ENCODE peak calls at places on chromosomes 11 and 22, in six cellular contexts. N, E, B, P, R and X are unnamed samples. For H3K36me3 and H3K4me1, the result is how much of the 10 kb centered on the place peaks cover.

GRCh38 chr22:24244144-24244787 is 616 bp downstream of the GGT5 start:
- DNase-seq in N (no peak), E (no peak), B (no peak), P (peak), R (no peak), X (peak)

GRCh38 chr11:109940816-109941215 is 152.4 kb upstream of the ZC3H12C start:
- DNase-seq in N (no peak), E (no peak), B (no peak), P (no peak), R (peak), X (no peak)

GRCh38 chr11:19820100-19820499 is 107.5 kb downstream of the NAV2 start:
- DNase-seq in N (no peak), E (no peak), B (no peak), P (no peak), R (no peak), X (no peak)

GRCh38 chr11:126925321-126926093 is 75.1 kb downstream of the KIRREL3 start:
- DNase-seq in N (no peak), E (no peak), B (no peak), P (no peak), R (peak), X (no peak)

GRCh38 chr11:74847895-74848294 is 99.2 kb downstream of the RNF169 start:
- DNase-seq in N (no peak), E (no peak), B (no peak), P (no peak), R (no peak), X (no peak)

GRCh38 chr11:46352063-46352841 is 5.0 kb downstream of the DGKZ start:
- DNase-seq in N (no peak), E (no peak), B (no peak), P (peak), R (peak), X (no peak)

GRCh38 chr22:32202539-32203180 is 2.2 kb downstream of the RFPL2 start:
- DNase-seq in N (peak), E (peak), B (peak), P (peak), R (peak), X (no peak)

GRCh38 chr22:21702700-21703683 is 32.6 kb downstream of the YPEL1 start:
- DNase-seq in N (no peak), E (no peak), B (no peak), P (no peak), R (no peak), X (no peak)

GRCh38 chr11:17734986-17735822 is 623 bp downstream of the KCNC1 start:
- DNase-seq in N (peak), E (peak), B (peak), P (peak), R (peak), X (no peak)

GRCh38 chr22:17601031-17601430 is 27.5 kb downstream of the ATP6V1E1 start:
- DNase-seq in N (no peak), E (no peak), B (no peak), P (no peak), R (no peak), X (no peak)

GRCh38 chr22:17597217-17597616 is 31.3 kb downstream of the ATP6V1E1 start:
- DNase-seq in N (no peak), E (no peak), B (no peak), P (no peak), R (no peak), X (no peak)

GRCh38 chr22:17596226-17596625 is 32.3 kb downstream of the ATP6V1E1 start:
- DNase-seq in N (no peak), E (no peak), B (peak), P (no peak), R (no peak), X (no peak)

DNA sequence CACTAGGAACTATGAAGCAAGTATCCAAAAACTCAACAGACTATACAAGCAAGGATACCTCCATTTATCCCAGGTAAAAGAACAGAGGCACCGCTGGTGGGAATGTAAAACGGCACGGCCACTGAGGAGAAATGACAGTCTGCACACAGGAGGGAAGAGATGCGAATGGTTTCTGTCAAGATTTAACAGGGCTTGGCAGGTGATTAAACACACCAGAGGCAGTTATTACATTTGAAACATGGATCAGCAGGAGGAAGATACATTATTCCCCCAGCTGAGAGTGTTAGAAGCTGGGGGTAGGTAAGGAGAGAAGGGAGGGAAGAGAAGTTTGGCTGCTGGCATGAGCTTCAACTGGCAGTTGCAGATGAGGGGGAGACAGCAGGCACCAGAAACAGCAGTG is 30.2 kb downstream of the ATP6V1E1 start:
- DNase-seq in N (no peak), E (no peak), B (no peak), P (no peak), R (no peak), X (no peak)
- H3K36me3 ChIP-seq in N (under half), E (under half), B (under half), P (half or more), R (under half), X (half or more)

GRCh38 chr11:72743321-72744221 is 8.6 kb downstream of the ARAP1 start:
- DNase-seq in N (no peak), E (no peak), B (peak), P (no peak), R (no peak), X (no peak)
- H3K4me1 ChIP-seq in N (under half), E (under half), B (half or more), P (under half), R (under half), X (under half)

DNA sequence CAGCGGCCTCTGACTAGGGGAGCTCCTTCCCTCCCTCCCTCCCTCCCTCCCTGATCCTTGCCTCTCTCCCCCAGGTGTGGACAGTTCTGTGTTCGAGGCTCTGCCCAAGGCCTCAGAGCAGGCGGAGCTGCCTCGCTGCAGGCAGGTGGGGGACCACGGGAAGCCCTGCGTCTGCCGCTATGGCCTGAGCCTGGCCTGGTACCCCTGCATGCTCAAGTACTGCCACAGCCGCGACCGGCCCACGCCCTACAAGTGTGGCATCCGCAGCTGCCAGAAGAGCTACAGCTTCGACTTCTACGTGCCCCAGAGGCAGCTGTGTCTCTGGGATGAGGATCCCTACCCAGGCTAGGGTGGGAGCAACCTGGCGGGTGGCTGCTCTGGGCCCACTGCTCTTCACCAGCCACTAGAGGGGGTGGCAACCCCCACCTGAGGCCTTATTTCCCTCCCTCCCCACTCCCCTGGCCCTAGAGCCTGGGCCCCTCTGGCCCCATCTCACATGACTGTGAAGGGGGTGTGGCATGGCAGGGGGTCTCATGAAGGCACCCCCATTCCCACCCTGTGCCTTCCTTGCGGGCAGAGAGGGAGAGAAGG is 11.1 kb upstream of the POU2F3 start:
- DNase-seq in N (no peak), E (no peak), B (no peak), P (no peak), R (no peak), X (no peak)
- TF ChIP-seq CTCF in N (no peak), E (peak), B (no peak), P (peak), R (peak), X (no peak)

GRCh38 chr11:63504054-63504453 is 1.8 kb upstream of the LGALS12 start:
- DNase-seq in N (no peak), E (no peak), B (no peak), P (no peak), R (no peak), X (no peak)

GRCh38 chr11:63504933-63505586 is 824 bp upstream of the LGALS12 start:
- DNase-seq in N (no peak), E (peak), B (no peak), P (no peak), R (no peak), X (no peak)

GRCh38 chr11:63508009-63508408 is 2.1 kb downstream of the LGALS12 start:
- DNase-seq in N (peak), E (peak), B (peak), P (peak), R (no peak), X (no peak)

GRCh38 chr11:63503492-63503891 is 2.4 kb upstream of the LGALS12 start:
- DNase-seq in N (no peak), E (peak), B (no peak), P (no peak), R (no peak), X (no peak)

GRCh38 chr11:63505857-63506528 is at the start of gene LGALS12:
- DNase-seq in N (no peak), E (peak), B (no peak), P (no peak), R (no peak), X (no peak)
- H3K36me3 ChIP-seq in N (under half), E (under half), B (under half), P (under half), R (under half), X (under half)

DNA sequence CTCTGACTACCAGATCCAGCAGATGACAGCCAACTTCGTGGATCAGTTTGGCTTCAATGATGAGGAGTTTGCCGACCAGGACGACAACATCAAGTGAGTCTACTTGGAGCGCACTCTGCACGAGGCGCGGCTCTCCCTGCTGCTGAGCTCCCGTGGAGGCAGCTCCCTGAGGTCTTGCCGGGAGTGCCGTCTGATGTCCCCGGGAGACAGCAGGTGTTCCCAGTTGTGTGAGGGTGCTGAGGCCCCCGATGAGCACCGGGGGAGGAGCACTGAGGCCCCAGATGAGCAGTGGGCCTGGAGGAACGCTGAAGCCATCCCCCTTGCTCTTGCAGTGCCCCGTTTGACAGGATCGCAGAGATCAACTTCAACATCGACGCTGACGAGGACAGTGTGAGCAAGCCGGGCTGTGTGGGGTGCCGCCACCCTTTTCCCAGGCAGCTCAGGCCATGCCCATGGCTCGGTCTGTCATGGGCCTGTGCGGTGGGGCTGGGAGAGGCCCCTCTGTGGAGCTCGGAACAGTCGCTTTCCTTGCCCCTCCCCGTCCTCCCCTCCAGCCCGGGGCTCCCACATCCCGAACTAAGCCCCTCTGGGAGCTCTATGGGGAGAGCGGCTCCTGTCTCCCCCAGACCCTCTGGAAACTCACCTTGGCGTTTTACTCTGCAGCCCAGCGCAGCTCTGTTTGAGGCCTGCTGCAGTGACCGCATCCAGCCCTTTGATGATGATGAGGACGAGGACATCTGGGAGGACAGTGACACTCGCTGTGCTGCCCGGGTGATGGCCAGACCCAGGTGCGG is 37.1 kb downstream of the SBF1 start:
- DNase-seq in N (no peak), E (no peak), B (no peak), P (no peak), R (no peak), X (peak)
- H3K4me1 ChIP-seq in N (under half), E (under half), B (under half), P (under half), R (under half), X (under half)

GRCh38 chr11:133619397-133619796 is 87.1 kb upstream of the OPCML start:
- DNase-seq in N (no peak), E (no peak), B (no peak), P (no peak), R (no peak), X (no peak)

GRCh38 chr11:133619973-133620372 is 87.7 kb upstream of the OPCML start:
- DNase-seq in N (no peak), E (no peak), B (no peak), P (no peak), R (no peak), X (no peak)

DNA sequence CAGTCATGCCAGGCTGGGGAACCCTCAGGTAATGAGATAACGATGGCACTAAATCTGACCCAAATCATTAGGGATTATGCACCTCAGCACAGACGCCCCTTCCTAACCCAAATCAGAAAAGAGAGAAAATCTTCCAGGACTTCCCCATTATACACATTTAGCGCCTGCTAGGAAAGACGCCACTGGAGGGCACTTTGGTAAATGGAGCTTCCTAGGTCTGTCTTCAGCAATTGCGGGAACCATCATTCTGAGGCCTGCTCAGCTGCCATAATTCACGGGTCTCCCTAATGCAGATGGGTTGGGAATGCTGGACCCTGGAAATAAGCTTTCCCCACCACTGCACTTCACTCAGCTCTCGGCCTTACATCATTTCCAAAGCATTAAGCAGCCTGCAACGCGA is 86.2 kb upstream of the OPCML start:
- DNase-seq in N (no peak), E (no peak), B (no peak), P (no peak), R (no peak), X (no peak)
- TF ChIP-seq CTCF in N (no peak), E (no peak), B (no peak), P (no peak), R (no peak), X (no peak)

GRCh38 chr11:97110376-97110775 is 720.6 kb downstream of the JRKL start:
- DNase-seq in N (no peak), E (no peak), B (no peak), P (no peak), R (no peak), X (no peak)

GRCh38 chr11:97111559-97111958 is 721.7 kb downstream of the JRKL start:
- DNase-seq in N (no peak), E (no peak), B (no peak), P (no peak), R (no peak), X (no peak)

GRCh38 chr11:97109078-97109477 is 719.3 kb downstream of the JRKL start:
- DNase-seq in N (no peak), E (no peak), B (no peak), P (no peak), R (no peak), X (no peak)

GRCh38 chr11:97107604-97108003 is 717.8 kb downstream of the JRKL start:
- DNase-seq in N (no peak), E (no peak), B (no peak), P (no peak), R (no peak), X (no peak)
- H3K36me3 ChIP-seq in N (under half), E (under half), B (under half), P (under half), R (under half), X (under half)

GRCh38 chr11:34648036-34648435 is 27.1 kb downstream of the EHF start:
- DNase-seq in N (no peak), E (no peak), B (no peak), P (no peak), R (no peak), X (no peak)

GRCh38 chr11:34646431-34646830 is 25.5 kb downstream of the EHF start:
- DNase-seq in N (no peak), E (no peak), B (no peak), P (no peak), R (no peak), X (no peak)

GRCh38 chr11:34649597-34649996 is 28.7 kb downstream of the EHF start:
- DNase-seq in N (no peak), E (no peak), B (peak), P (no peak), R (no peak), X (no peak)

GRCh38 chr11:34647131-34647530 is 26.2 kb downstream of the EHF start:
- DNase-seq in N (no peak), E (no peak), B (no peak), P (no peak), R (no peak), X (no peak)

GRCh38 chr11:34647532-34647931 is 26.6 kb downstream of the EHF start:
- DNase-seq in N (no peak), E (no peak), B (no peak), P (no peak), R (peak), X (no peak)
- H3K4me1 ChIP-seq in N (under half), E (under half), B (under half), P (under half), R (under half), X (under half)